ENCODE peak calls at places on chromosomes 3 and 15, in nine cellular contexts. U, B, N, K, C, E, A, I and F are unnamed samples.

GRCh38 chr15:94041731-94042130 is 189.6 kb upstream of the MCTP2 start:
- DNase-seq in U (no peak), B (no peak), N (no peak), K (no peak), C (no peak), E (no peak), A (no peak), I (no peak), F (no peak)

GRCh38 chr3:66386925-66387650 is 113.7 kb downstream of the LRIG1 start:
- DNase-seq in U (no peak), B (no peak), N (no peak), K (no peak), C (peak), E (no peak), A (no peak), I (no peak), F (no peak)

GRCh38 chr3:55252921-55253320 is 234.2 kb downstream of the WNT5A start:
- DNase-seq in U (no peak), B (no peak), N (no peak), K (no peak), C (peak), E (no peak), A (no peak), I (no peak), F (no peak)

GRCh38 chr3:16350041-16350952 is 85.3 kb downstream of the OXNAD1 start:
- DNase-seq in U (no peak), B (no peak), N (no peak), K (no peak), C (peak), E (no peak), A (no peak), I (no peak), F (no peak)

GRCh38 chr15:81865850-81866537 is 179.8 kb downstream of the MEX3B start:
- DNase-seq in U (no peak), B (no peak), N (no peak), K (no peak), C (no peak), E (no peak), A (no peak), I (no peak), F (no peak)

GRCh38 chr3:140955645-140956044 is 14.0 kb downstream of the SLC25A36 start:
- DNase-seq in U (no peak), B (no peak), N (no peak), K (no peak), C (no peak), E (no peak), A (no peak), I (no peak), F (no peak)

GRCh38 chr15:60044636-60045273 is 40.6 kb downstream of the FOXB1 start:
- DNase-seq in U (no peak), B (no peak), N (no peak), K (no peak), C (no peak), E (no peak), A (no peak), I (no peak), F (no peak)

GRCh38 chr15:79990280-79990996 is 19.4 kb upstream of the BCL2A1 start:
- DNase-seq in U (no peak), B (no peak), N (no peak), K (no peak), C (no peak), E (no peak), A (no peak), I (no peak), F (no peak)

GRCh38 chr15:41935566-41936020 is 36.8 kb downstream of the EHD4 start:
- DNase-seq in U (no peak), B (no peak), N (no peak), K (no peak), C (no peak), E (no peak), A (no peak), I (no peak), F (no peak)

GRCh38 chr3:186283096-186283495 is 78.9 kb downstream of the DGKG start:
- DNase-seq in U (no peak), B (no peak), N (no peak), K (no peak), C (peak), E (no peak), A (no peak), I (no peak), F (no peak)

GRCh38 chr3:86782271-86782670 is 208.7 kb downstream of the VGLL3 start:
- DNase-seq in U (no peak), B (no peak), N (no peak), K (no peak), C (peak), E (no peak), A (no peak), I (no peak), F (no peak)

GRCh38 chr3:113844622-113845222 is 6.1 kb downstream of the GRAMD1C start:
- DNase-seq in U (no peak), B (no peak), N (peak), K (no peak), C (peak), E (no peak), A (no peak), I (no peak), F (no peak)

GRCh38 chr3:32276279-32276841 is 37.9 kb downstream of the CMTM8 start:
- DNase-seq in U (no peak), B (no peak), N (no peak), K (peak), C (peak), E (no peak), A (no peak), I (no peak), F (peak)

GRCh38 chr15:41607033-41607432 is 48.0 kb downstream of the TYRO3 start:
- DNase-seq in U (no peak), B (no peak), N (no peak), K (no peak), C (peak), E (no peak), A (no peak), I (no peak), F (no peak)

GRCh38 chr15:69324031-69324430 is 25.3 kb downstream of the PAQR5 start:
- DNase-seq in U (no peak), B (no peak), N (no peak), K (no peak), C (no peak), E (no peak), A (peak), I (no peak), F (no peak)

GRCh38 chr3:184820525-184820924 is 8.6 kb downstream of the VPS8 start:
- DNase-seq in U (no peak), B (no peak), N (no peak), K (no peak), C (no peak), E (no peak), A (no peak), I (no peak), F (no peak)

GRCh38 chr3:17581421-17582080 is 160.9 kb downstream of the TBC1D5 start:
- DNase-seq in U (no peak), B (no peak), N (no peak), K (no peak), C (peak), E (no peak), A (no peak), I (no peak), F (no peak)

GRCh38 chr3:33032937-33033336 is 64.0 kb downstream of the GLB1 start:
- DNase-seq in U (no peak), B (no peak), N (peak), K (no peak), C (no peak), E (no peak), A (no peak), I (no peak), F (no peak)

GRCh38 chr3:95289295-95289694 is 1226.4 kb downstream of the NSUN3 start:
- DNase-seq in U (no peak), B (no peak), N (no peak), K (no peak), C (peak), E (no peak), A (no peak), I (no peak), F (no peak)

GRCh38 chr3:52512105-52512504 is 17.0 kb downstream of the STAB1 start:
- DNase-seq in U (no peak), B (no peak), N (no peak), K (no peak), C (no peak), E (no peak), A (no peak), I (no peak), F (no peak)

GRCh38 chr15:42921049-42921731 is 612 bp upstream of the TTBK2 start:
- DNase-seq in U (peak), B (peak), N (no peak), K (peak), C (peak), E (no peak), A (peak), I (no peak), F (peak)

GRCh38 chr3:42349765-42350594 is 60.4 kb downstream of the LYZL4 start:
- DNase-seq in U (no peak), B (no peak), N (no peak), K (no peak), C (no peak), E (no peak), A (no peak), I (no peak), F (no peak)

GRCh38 chr3:192566706-192567290 is 160.5 kb downstream of the FGF12 start:
- DNase-seq in U (peak), B (peak), N (peak), K (peak), C (peak), E (peak), A (peak), I (peak), F (peak)

GRCh38 chr3:113245775-113246174 is 34.4 kb downstream of the BOC start:
- DNase-seq in U (no peak), B (peak), N (no peak), K (no peak), C (peak), E (no peak), A (no peak), I (no peak), F (no peak)

GRCh38 chr3:117439812-117440211 is 730.2 kb downstream of the TUSC7 start:
- DNase-seq in U (no peak), B (no peak), N (peak), K (no peak), C (peak), E (no peak), A (no peak), I (no peak), F (no peak)

GRCh38 chr3:107716734-107717133 is 194.0 kb downstream of the BBX start:
- DNase-seq in U (no peak), B (no peak), N (no peak), K (no peak), C (no peak), E (no peak), A (no peak), I (no peak), F (no peak)

GRCh38 chr15:38600241-38600640 is 35.6 kb upstream of the RASGRP1 start:
- DNase-seq in U (no peak), B (no peak), N (no peak), K (no peak), C (no peak), E (no peak), A (no peak), I (no peak), F (no peak)

GRCh38 chr3:188720636-188721035 is 451.1 kb upstream of the TPRG1 start:
- DNase-seq in U (no peak), B (no peak), N (peak), K (no peak), C (peak), E (no peak), A (no peak), I (no peak), F (no peak)

GRCh38 chr15:43187544-43188155 is 2.4 kb downstream of the CCNDBP1 start:
- DNase-seq in U (no peak), B (no peak), N (peak), K (no peak), C (peak), E (no peak), A (no peak), I (no peak), F (no peak)

GRCh38 chr15:39171944-39172368 is 408.9 kb upstream of the THBS1 start:
- DNase-seq in U (peak), B (peak), N (peak), K (peak), C (peak), E (no peak), A (peak), I (peak), F (peak)

GRCh38 chr15:96325579-96326331 is 4.7 kb upstream of the NR2F2 start:
- DNase-seq in U (peak), B (no peak), N (no peak), K (no peak), C (peak), E (no peak), A (no peak), I (no peak), F (no peak)

GRCh38 chr3:21654241-21654640 is 96.8 kb downstream of the ZNF385D start:
- DNase-seq in U (no peak), B (no peak), N (no peak), K (no peak), C (no peak), E (no peak), A (no peak), I (no peak), F (no peak)

GRCh38 chr15:41917767-41918430 is 24.0 kb upstream of the SPTBN5 start:
- DNase-seq in U (no peak), B (no peak), N (peak), K (no peak), C (peak), E (no peak), A (peak), I (no peak), F (no peak)

GRCh38 chr3:149585401-149585726 is 72.5 kb downstream of the WWTR1 start:
- DNase-seq in U (no peak), B (no peak), N (no peak), K (no peak), C (no peak), E (no peak), A (no peak), I (no peak), F (no peak)

GRCh38 chr15:93243573-93243972 is 154.6 kb upstream of the RGMA start:
- DNase-seq in U (no peak), B (no peak), N (no peak), K (no peak), C (no peak), E (no peak), A (no peak), I (no peak), F (no peak)

GRCh38 chr3:114406286-114406685 is 112.5 kb downstream of the TIGIT start:
- DNase-seq in U (no peak), B (no peak), N (no peak), K (no peak), C (peak), E (no peak), A (no peak), I (no peak), F (no peak)

GRCh38 chr15:59685737-59686297 is 3.3 kb downstream of the BNIP2 start:
- DNase-seq in U (no peak), B (no peak), N (no peak), K (no peak), C (peak), E (no peak), A (no peak), I (no peak), F (no peak)

GRCh38 chr15:38041576-38041975 is 107.1 kb downstream of the TMCO5A start:
- DNase-seq in U (no peak), B (no peak), N (no peak), K (no peak), C (peak), E (no peak), A (no peak), I (no peak), F (no peak)

GRCh38 chr3:11407644-11408043 is 135.4 kb downstream of the ATG7 start:
- DNase-seq in U (no peak), B (no peak), N (no peak), K (no peak), C (no peak), E (no peak), A (no peak), I (no peak), F (no peak)

GRCh38 chr3:11410564-11410963 is 138.4 kb downstream of the ATG7 start:
- DNase-seq in U (no peak), B (no peak), N (no peak), K (no peak), C (no peak), E (no peak), A (no peak), I (no peak), F (no peak)

GRCh38 chr3:11405323-11405722 is 133.1 kb downstream of the ATG7 start:
- DNase-seq in U (no peak), B (no peak), N (no peak), K (no peak), C (no peak), E (no peak), A (no peak), I (no peak), F (no peak)
- H3K27ac ChIP-seq in U (no peak), B (no peak), N (no peak), K (no peak), C (no peak), E (no peak), A (no peak), I (no peak), F (no peak)

DNA sequence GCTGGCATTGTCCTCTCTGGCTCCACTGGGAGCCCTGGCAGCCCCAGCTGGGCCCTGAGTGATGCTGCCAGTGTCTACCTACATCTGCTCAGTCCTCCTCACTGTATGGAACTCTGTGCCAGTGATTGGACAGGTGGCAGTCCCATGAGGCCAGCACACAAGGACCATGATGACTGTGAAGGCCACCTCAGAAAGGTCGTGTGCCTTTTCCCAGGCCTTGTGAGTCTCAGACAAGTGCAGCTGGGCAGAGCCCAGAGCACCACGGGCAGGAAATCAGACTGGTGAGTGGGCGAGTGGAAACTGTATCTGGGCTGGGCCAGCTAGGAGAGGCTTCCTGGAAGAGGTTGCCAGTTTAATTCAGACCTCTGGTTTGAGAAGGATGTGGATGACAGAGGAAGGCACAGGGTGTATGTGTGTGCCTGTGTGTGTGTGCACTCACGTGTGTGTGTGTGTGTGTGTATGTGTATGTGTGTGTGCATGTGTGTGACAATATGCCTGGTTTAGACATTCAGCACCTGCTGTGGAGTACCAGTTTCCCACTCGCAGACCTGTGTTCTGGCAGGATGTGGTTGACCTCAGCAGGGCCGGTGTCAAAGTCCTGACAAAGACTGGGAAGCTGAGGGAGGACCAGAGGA is 7.0 kb downstream of the MAPKAPK3 start:
- DNase-seq in U (no peak), B (no peak), N (no peak), K (no peak), C (peak), E (no peak), A (peak), I (no peak), F (no peak)
- TF ChIP-seq POLR2A in U (no peak), B (no peak), N (no peak), K (no peak), C (no peak), E (no peak), A (no peak), I (no peak), F (no peak)

DNA sequence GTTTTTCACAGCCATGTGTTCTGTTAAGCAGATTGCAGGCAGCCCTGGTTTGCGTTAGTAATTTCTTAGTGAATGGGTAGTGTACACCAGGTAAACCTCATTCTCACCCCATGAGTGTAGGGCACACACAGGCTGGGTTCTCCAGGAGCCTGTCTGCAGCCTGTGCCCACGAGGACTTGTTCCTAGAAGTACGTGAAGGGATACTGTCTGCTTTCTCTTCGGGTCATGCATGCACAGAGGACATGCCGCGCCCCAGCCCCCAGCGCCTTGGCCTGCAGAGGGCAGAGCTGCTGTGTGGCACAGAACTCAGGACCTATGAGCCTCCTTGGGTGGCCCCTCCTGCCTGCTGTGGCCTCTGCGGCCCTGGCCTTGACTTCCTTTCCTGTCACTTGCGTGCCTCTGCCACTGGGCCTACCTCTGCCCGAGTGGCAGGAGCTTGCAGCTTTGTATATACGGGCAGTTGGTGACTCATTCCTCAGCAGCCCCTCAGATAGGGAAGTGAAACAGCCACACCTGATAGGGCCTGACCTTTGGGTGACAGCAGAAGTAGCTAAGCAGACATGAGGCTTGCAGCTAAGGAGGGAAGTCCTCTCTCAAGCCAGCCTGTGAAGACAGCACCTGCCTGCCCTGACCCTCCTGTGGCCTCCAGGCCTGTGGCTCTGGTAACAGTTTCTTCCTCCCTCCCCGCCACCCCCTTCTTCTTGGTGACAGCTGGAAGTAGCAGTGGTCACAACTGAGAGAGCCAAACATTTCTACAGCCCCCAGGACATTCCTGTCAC is 19.5 kb downstream of the PPCDC start:
- DNase-seq in U (peak), B (peak), N (peak), K (peak), C (peak), E (peak), A (peak), I (peak), F (peak)
- H3K4me3 ChIP-seq in U (no peak), B (no peak), N (no peak), K (peak), C (no peak), E (peak), A (no peak), I (no peak), F (no peak)

GRCh38 chr3:175304437-175304836 is 445.3 kb downstream of the NAALADL2 start:
- DNase-seq in U (no peak), B (no peak), N (no peak), K (no peak), C (no peak), E (no peak), A (no peak), I (no peak), F (no peak)
- H3K27ac ChIP-seq in U (no peak), B (no peak), N (no peak), K (no peak), C (no peak), E (no peak), A (no peak), I (no peak), F (no peak)

GRCh38 chr15:63444607-63445006 is 59.8 kb upstream of the USP3 start:
- DNase-seq in U (no peak), B (no peak), N (no peak), K (no peak), C (no peak), E (no peak), A (no peak), I (no peak), F (no peak)

GRCh38 chr15:63446260-63446659 is 58.1 kb upstream of the USP3 start:
- DNase-seq in U (no peak), B (no peak), N (no peak), K (no peak), C (no peak), E (no peak), A (no peak), I (no peak), F (no peak)

GRCh38 chr15:63448261-63448660 is 56.1 kb upstream of the USP3 start:
- DNase-seq in U (no peak), B (no peak), N (no peak), K (no peak), C (no peak), E (no peak), A (no peak), I (no peak), F (no peak)

GRCh38 chr15:63449711-63450110 is 54.7 kb upstream of the USP3 start:
- DNase-seq in U (no peak), B (no peak), N (peak), K (no peak), C (no peak), E (no peak), A (no peak), I (no peak), F (no peak)

GRCh38 chr15:63447277-63447676 is 57.1 kb upstream of the USP3 start:
- DNase-seq in U (no peak), B (no peak), N (no peak), K (no peak), C (no peak), E (no peak), A (no peak), I (no peak), F (no peak)
- TF ChIP-seq POLR2A in U (no peak), B (no peak), N (no peak), K (no peak), C (no peak), E (no peak), A (no peak), I (no peak), F (no peak)